ENCODE peak calls at places on chromosomes 4 and X, in ten cellular contexts. R is pancreas, U is heart left ventricle, X is tibial nerve, K is GM23248, E is MM.1S, F is neural progenitor cell, A is fibroblast of lung, L is cardiac muscle cell, H is H7. P is an unnamed sample.

GRCh38 chr4:183130328-183131155 is 31.5 kb downstream of the WWC2 start:
- DNase-seq in R (peak; percentile 33), U (no peak), X (no peak), K (peak; percentile 50), E (no peak), F (no peak), A (peak; percentile 77), L (no peak), H (no peak), P (no peak)

GRCh38 chrX:136961594-136962135 is 72.1 kb downstream of the GPR101 start:
- DNase-seq in R (no peak), U (no peak), X (no peak), K (peak; percentile 19), E (no peak), F (no peak), A (peak; percentile 6), L (no peak), H (no peak), P (no peak)

GRCh38 chr4:26574563-26574962 is 9.3 kb upstream of the TBC1D19 start:
- DNase-seq in R (no peak), U (no peak), X (no peak), K (no peak), E (no peak), F (peak; percentile 3), A (no peak), L (no peak), H (peak; percentile 10), P (no peak)

GRCh38 chr4:156892695-156893211 is 78.8 kb downstream of the PDGFC start:
- DNase-seq in R (no peak), U (no peak), X (no peak), K (peak; percentile 27), E (no peak), F (no peak), A (no peak), L (peak; percentile 19), H (no peak), P (no peak)

GRCh38 chr4:3285558-3286334 is 7.1 kb upstream of the RGS12 start:
- DNase-seq in R (peak; percentile 8), U (peak; percentile 66), X (no peak), K (peak; percentile 88), E (no peak), F (no peak), A (peak; percentile 72), L (no peak), H (peak; percentile 41), P (peak; percentile 59)

GRCh38 chrX:21711126-21711847 is 46.6 kb downstream of the SMPX start:
- DNase-seq in R (no peak), U (no peak), X (no peak), K (peak; percentile 20), E (no peak), F (no peak), A (peak; percentile 8), L (peak; percentile 6), H (no peak), P (no peak)

GRCh38 chrX:37776283-37776986 is 3.4 kb upstream of the CYBB start:
- DNase-seq in R (no peak), U (no peak), X (no peak), K (no peak), E (peak; percentile 58), F (no peak), A (no peak), L (no peak), H (no peak), P (no peak)

GRCh38 chrX:19270727-19271126 is 73.0 kb upstream of the PDHA1 start:
- DNase-seq in R (no peak), U (no peak), X (no peak), K (no peak), E (no peak), F (no peak), A (no peak), L (no peak), H (no peak), P (no peak)

GRCh38 chrX:72060196-72060974 is 71.3 kb downstream of the RTL5 start:
- DNase-seq in R (no peak), U (no peak), X (no peak), K (peak; percentile 21), E (no peak), F (peak; percentile 90), A (no peak), L (peak; percentile 55), H (peak; percentile 56), P (no peak)

GRCh38 chrX:106959897-106960296 is 39.7 kb downstream of the CLDN2 start:
- DNase-seq in R (no peak), U (no peak), X (no peak), K (peak; percentile 37), E (no peak), F (peak; percentile 47), A (no peak), L (peak; percentile 66), H (peak; percentile 37), P (no peak)

GRCh38 chrX:78527263-78527662 is 131.9 kb downstream of the RTL3 start:
- DNase-seq in R (no peak), U (no peak), X (no peak), K (peak; percentile 80), E (no peak), F (no peak), A (peak; percentile 58), L (no peak), H (no peak), P (no peak)

DNA sequence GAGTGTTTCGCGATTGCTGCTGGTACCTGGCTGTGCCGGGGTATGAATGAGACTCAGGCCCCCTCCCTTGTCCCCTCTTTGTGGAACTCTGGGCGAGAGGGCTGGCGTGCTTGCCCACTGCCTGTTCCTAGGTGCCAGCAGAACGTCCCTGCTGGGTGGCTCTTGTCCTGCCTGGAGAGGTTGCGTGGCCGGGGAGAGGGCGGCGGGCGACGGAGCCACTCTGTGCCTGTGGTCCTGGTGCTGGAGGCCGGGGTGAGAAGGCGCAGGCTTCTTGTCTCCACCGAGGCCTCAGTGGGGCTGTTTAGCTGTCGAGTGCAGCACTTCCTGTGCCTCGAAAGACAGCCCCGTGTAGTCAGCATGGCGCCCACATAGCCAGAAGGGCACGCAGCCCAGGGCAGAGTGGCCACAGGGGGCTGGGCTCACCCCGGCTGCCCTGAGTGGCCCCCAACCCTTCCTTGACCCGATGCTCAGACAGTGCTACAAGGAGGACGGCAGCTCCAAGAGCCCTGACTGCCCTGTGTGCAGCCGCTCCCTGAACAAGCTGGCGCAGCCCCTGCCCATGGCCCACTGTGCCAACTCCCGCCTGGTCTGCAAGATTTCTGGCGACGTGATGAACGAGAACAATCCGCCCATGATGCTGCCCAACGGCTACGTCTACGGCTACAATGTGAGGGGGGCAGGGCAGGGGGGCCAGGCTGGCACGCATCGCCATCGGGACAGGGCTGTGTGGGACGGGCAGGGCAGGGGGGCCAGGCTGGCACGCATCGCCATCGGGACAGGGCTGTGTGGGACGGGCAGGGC is 8.9 kb upstream of the UVSSA start:
- DNase-seq in R (no peak), U (peak; percentile 51), X (no peak), K (no peak), E (peak; percentile 1), F (no peak), A (no peak), L (no peak), H (no peak), P (no peak)
- H3K36me3 ChIP-seq in R (no peaks in the 10 kb centered on the region), U (peaks cover 72% of the 10 kb centered on the region), X (peaks cover 84% of the 10 kb centered on the region), K (peaks cover 30% of the 10 kb centered on the region), E (peaks cover 28% of the 10 kb centered on the region), F (no peaks in the 10 kb centered on the region), A (peaks cover 41% of the 10 kb centered on the region), L (peaks cover 38% of the 10 kb centered on the region), H (peaks cover 16% of the 10 kb centered on the region), P (no peaks in the 10 kb centered on the region)

DNA sequence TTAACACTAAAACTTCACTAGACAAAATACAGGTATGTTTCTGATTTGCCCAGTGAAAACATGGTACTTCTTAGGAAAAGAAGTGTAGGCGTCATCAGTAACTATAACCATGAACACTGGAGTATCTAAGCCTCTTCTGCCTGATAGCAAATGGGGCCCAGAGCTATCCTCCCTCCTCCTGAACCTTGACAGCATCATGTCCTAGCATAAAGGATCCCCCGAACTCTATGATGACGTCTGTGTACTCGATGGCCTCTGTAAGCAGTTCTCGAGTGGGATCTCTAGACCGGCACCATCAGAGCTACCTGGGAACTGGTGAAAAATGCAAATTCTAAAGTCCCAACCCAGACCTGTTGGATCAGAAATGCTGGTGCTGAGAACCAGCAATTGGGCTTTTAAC is 36.3 kb upstream of the MTNR1A start:
- DNase-seq in R (no peak), U (no peak), X (no peak), K (no peak), E (no peak), F (no peak), A (no peak), L (no peak), H (no peak), P (no peak)
- H3K36me3 ChIP-seq in R (peaks cover 3% of the 10 kb centered on the region), U (peaks cover 11% of the 10 kb centered on the region), X (peaks cover 65% of the 10 kb centered on the region), K (peaks cover 57% of the 10 kb centered on the region), E (peaks cover 5% of the 10 kb centered on the region), F (peaks cover 33% of the 10 kb centered on the region), A (peaks cover 20% of the 10 kb centered on the region), L (peaks cover 38% of the 10 kb centered on the region), H (peaks cover 7% of the 10 kb centered on the region), P (peaks cover 31% of the 10 kb centered on the region)

GRCh38 chrX:154445776-154446175 is 1.8 kb downstream of the FAM50A start:
- DNase-seq in R (no peak), U (no peak), X (no peak), K (no peak), E (no peak), F (no peak), A (no peak), L (no peak), H (no peak), P (no peak)

GRCh38 chrX:154444755-154445246 is 860 bp downstream of the FAM50A start:
- DNase-seq in R (no peak), U (no peak), X (no peak), K (peak; percentile 15), E (no peak), F (no peak), A (no peak), L (no peak), H (no peak), P (no peak)

GRCh38 chrX:154448484-154448883 is 4.5 kb downstream of the FAM50A start:
- DNase-seq in R (no peak), U (no peak), X (no peak), K (no peak), E (no peak), F (no peak), A (no peak), L (no peak), H (no peak), P (no peak)

GRCh38 chrX:154444001-154444754 is at the start of gene FAM50A:
- DNase-seq in R (peak; percentile 72), U (peak; percentile 90), X (peak; percentile 67), K (peak; percentile 87), E (peak; percentile 56), F (peak; percentile 86), A (peak; percentile 45), L (peak; percentile 74), H (peak; percentile 94), P (peak; percentile 86)

DNA sequence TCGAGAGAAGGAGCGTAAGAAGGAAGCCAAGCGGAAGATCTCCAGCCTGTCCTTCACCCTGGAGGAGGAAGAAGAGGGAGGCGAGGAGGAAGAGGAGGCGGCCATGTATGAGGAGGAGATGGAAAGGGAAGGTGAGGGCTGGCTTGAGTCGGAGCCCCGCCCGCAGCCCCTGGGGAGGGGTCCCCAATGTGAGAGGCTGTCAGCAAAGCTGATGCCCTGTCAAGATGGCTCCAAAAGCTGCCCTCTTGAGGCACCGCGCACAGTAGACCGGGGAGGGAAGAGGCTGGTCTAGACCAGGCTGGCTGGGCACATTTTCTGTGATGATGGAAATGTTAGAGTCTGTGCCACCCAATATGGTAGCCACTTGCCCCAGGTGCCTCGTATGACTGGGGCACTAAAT is 2.5 kb downstream of the FAM50A start:
- DNase-seq in R (no peak), U (no peak), X (no peak), K (no peak), E (no peak), F (no peak), A (no peak), L (no peak), H (no peak), P (no peak)
- H3K36me3 ChIP-seq in R (peaks cover 5% of the 10 kb centered on the region), U (peaks cover 53% of the 10 kb centered on the region), X (peaks cover 61% of the 10 kb centered on the region), K (no peaks in the 10 kb centered on the region), E (no peaks in the 10 kb centered on the region), F (no peaks in the 10 kb centered on the region), A (peaks cover 16% of the 10 kb centered on the region), L (no peaks in the 10 kb centered on the region), H (peaks cover 2% of the 10 kb centered on the region), P (no peaks in the 10 kb centered on the region)

GRCh38 chr4:154545689-154546088 is 4.5 kb downstream of the PLRG1 start:
- DNase-seq in R (no peak), U (no peak), X (no peak), K (no peak), E (no peak), F (no peak), A (no peak), L (no peak), H (no peak), P (no peak)
- H3K36me3 ChIP-seq in R (peaks cover 32% of the 10 kb centered on the region), U (peaks cover 76% of the 10 kb centered on the region), X (peaks cover 69% of the 10 kb centered on the region), K (peaks cover 67% of the 10 kb centered on the region), E (peaks cover 17% of the 10 kb centered on the region), F (peaks cover 59% of the 10 kb centered on the region), A (peaks cover 6% of the 10 kb centered on the region), L (peaks cover 72% of the 10 kb centered on the region), H (peaks cover 25% of the 10 kb centered on the region), P (no peaks in the 10 kb centered on the region)